ENCODE peak calls at places on chromosomes 6 and 20, in eight cellular contexts. P is T-helper 9 cell; B is NCI-H1092 treated with DMSO at 0.1 percent for 48 hours; F is activated naive CD4-positive, alpha-beta T cell; X is SHP77 treated with DMSO at 0.1 percent for 48 hours; J is activated CD8-positive, alpha-beta memory T cell treated with anti-CD3 and anti-CD28 coated beads for 1 hour; Q is glutamatergic neuron; K is fibroblast of mammary gland. S is an unnamed sample.

GRCh38 chr6:45192556-45192955 is 135.6 kb upstream of the RUNX2 start:
- DNase-seq in P (no peak), B (no peak), F (no peak), X (no peak), J (no peak), Q (no peak), K (peak), S (peak)

GRCh38 chr6:30712441-30712840 is 4.6 kb downstream of the MDC1 start:
- DNase-seq in P (no peak), B (no peak), F (no peak), X (no peak), J (no peak), Q (no peak), K (no peak), S (no peak)

GRCh38 chr6:30890646-30891449 is 6.5 kb downstream of the DDR1 start:
- DNase-seq in P (no peak), B (no peak), F (no peak), X (no peak), J (no peak), Q (no peak), K (no peak), S (no peak)

GRCh38 chr20:62019881-62020492 is 45.7 kb downstream of the TAF4 start:
- DNase-seq in P (no peak), B (no peak), F (no peak), X (no peak), J (no peak), Q (no peak), K (no peak), S (no peak)

GRCh38 chr20:24611360-24612140 is 142.1 kb downstream of the SYNDIG1 start:
- DNase-seq in P (no peak), B (no peak), F (no peak), X (no peak), J (no peak), Q (no peak), K (no peak), S (no peak)

GRCh38 chr20:32532246-32532645 is 52.9 kb downstream of the NOL4L start:
- DNase-seq in P (no peak), B (no peak), F (no peak), X (no peak), J (no peak), Q (peak), K (no peak), S (no peak)

GRCh38 chr6:106882601-106883518 is 91.7 kb downstream of the CD24 start:
- DNase-seq in P (no peak), B (peak), F (no peak), X (peak), J (no peak), Q (no peak), K (no peak), S (no peak)

GRCh38 chr20:31987744-31988143 is 19.8 kb downstream of the XKR7 start:
- DNase-seq in P (no peak), B (no peak), F (no peak), X (no peak), J (no peak), Q (no peak), K (peak), S (no peak)

GRCh38 chr6:100136590-100136989 is 142.6 kb upstream of the MCHR2 start:
- DNase-seq in P (no peak), B (no peak), F (no peak), X (no peak), J (no peak), Q (no peak), K (no peak), S (no peak)

GRCh38 chr20:11027224-11027623 is 353.4 kb upstream of the JAG1 start:
- DNase-seq in P (no peak), B (no peak), F (no peak), X (no peak), J (no peak), Q (no peak), K (no peak), S (no peak)

GRCh38 chr20:39822667-39823066 is 860.5 kb downstream of the DHX35 start:
- DNase-seq in P (no peak), B (no peak), F (no peak), X (no peak), J (no peak), Q (no peak), K (peak), S (peak)

GRCh38 chr6:74942130-74942529 is 263.7 kb downstream of the COL12A1 start:
- DNase-seq in P (no peak), B (no peak), F (no peak), X (no peak), J (no peak), Q (no peak), K (no peak), S (no peak)

GRCh38 chr6:6221829-6222535 is 98.5 kb downstream of the F13A1 start:
- DNase-seq in P (no peak), B (no peak), F (no peak), X (no peak), J (no peak), Q (peak), K (no peak), S (no peak)

GRCh38 chr6:158057213-158057987 is 75.7 kb downstream of the SYNJ2 start:
- DNase-seq in P (no peak), B (no peak), F (no peak), X (no peak), J (no peak), Q (no peak), K (peak), S (peak)

GRCh38 chr6:136548582-136549330 is 1.5 kb downstream of the MAP7 start:
- DNase-seq in P (no peak), B (no peak), F (no peak), X (no peak), J (no peak), Q (no peak), K (no peak), S (no peak)

GRCh38 chr20:35303735-35304431 is 11.7 kb upstream of the FAM83C start:
- DNase-seq in P (peak), B (peak), F (peak), X (no peak), J (peak), Q (peak), K (peak), S (peak)

GRCh38 chr6:119347466-119348307 is 1.9 kb downstream of the MAN1A1 start:
- DNase-seq in P (peak), B (peak), F (peak), X (peak), J (no peak), Q (no peak), K (peak), S (no peak)

GRCh38 chr6:112035446-112035845 is 18.5 kb upstream of the CCN6 start:
- DNase-seq in P (no peak), B (no peak), F (no peak), X (no peak), J (no peak), Q (no peak), K (peak), S (no peak)

GRCh38 chr20:63267681-63268080 is 4.9 kb upstream of the ARFGAP1 start:
- DNase-seq in P (no peak), B (no peak), F (no peak), X (no peak), J (no peak), Q (no peak), K (no peak), S (no peak)

GRCh38 chr6:6920984-6921313 is 186.8 kb upstream of the RREB1 start:
- DNase-seq in P (no peak), B (no peak), F (no peak), X (no peak), J (no peak), Q (no peak), K (no peak), S (no peak)

GRCh38 chr20:63402860-63403220 is 41.7 kb upstream of the CHRNA4 start:
- DNase-seq in P (no peak), B (no peak), F (no peak), X (no peak), J (no peak), Q (no peak), K (no peak), S (no peak)

GRCh38 chr20:49699200-49699992 is 14.3 kb downstream of the B4GALT5 start:
- DNase-seq in P (no peak), B (no peak), F (no peak), X (no peak), J (no peak), Q (no peak), K (peak), S (peak)

GRCh38 chr6:9851541-9852380 is 563.1 kb downstream of the TFAP2A start:
- DNase-seq in P (no peak), B (no peak), F (no peak), X (no peak), J (no peak), Q (no peak), K (no peak), S (peak)

GRCh38 chr6:134372603-134373281 is 54.8 kb upstream of the SGK1 start:
- DNase-seq in P (no peak), B (no peak), F (no peak), X (no peak), J (no peak), Q (no peak), K (peak), S (peak)

GRCh38 chr6:54135665-54136370 is 24.6 kb downstream of the MLIP start:
- DNase-seq in P (no peak), B (no peak), F (no peak), X (no peak), J (no peak), Q (no peak), K (peak), S (peak)

S was measured in astrocyte.